ENCODE peak calls at places on chromosomes 7 and 10, in seven cellular contexts. M, D, E, N, L, X and G are unnamed samples. For H3K4me1, the result is how much of the 10 kb centered on the place peaks cover.

GRCh38 chr10:75803816-75804576 is 372.6 kb downstream of the LRMDA start:
- DNase-seq in M (no peak), D (no peak), E (no peak), N (no peak), L (peak), X (peak), G (no peak)

GRCh38 chr10:283916-284356 is 148.7 kb downstream of the ZMYND11 start:
- DNase-seq in M (no peak), D (no peak), E (no peak), N (no peak), L (no peak), X (no peak), G (no peak)

GRCh38 chr10:28147706-28148105 is 148.8 kb upstream of the ODAD2 start:
- DNase-seq in M (no peak), D (no peak), E (no peak), N (no peak), L (no peak), X (no peak), G (no peak)

GRCh38 chr7:88146611-88147010 is 73.2 kb downstream of the SRI start:
- DNase-seq in M (no peak), D (no peak), E (peak), N (no peak), L (no peak), X (no peak), G (no peak)

GRCh38 chr7:22008683-22009082 is 63.0 kb upstream of the CDCA7L start:
- DNase-seq in M (no peak), D (no peak), E (no peak), N (no peak), L (no peak), X (no peak), G (no peak)

GRCh38 chr10:11901454-11902431 is 78.6 kb downstream of the PROSER2 start:
- DNase-seq in M (no peak), D (peak), E (peak), N (peak), L (no peak), X (no peak), G (no peak)

GRCh38 chr10:124196659-124197058 is 103.3 kb upstream of the CHST15 start:
- DNase-seq in M (no peak), D (no peak), E (no peak), N (no peak), L (no peak), X (no peak), G (no peak)

GRCh38 chr10:71427246-71427645 is 30.5 kb downstream of the CDH23 start:
- DNase-seq in M (no peak), D (no peak), E (no peak), N (no peak), L (no peak), X (no peak), G (no peak)

GRCh38 chr7:107792364-107792763 is 10.7 kb downstream of the SLC26A3 start:
- DNase-seq in M (no peak), D (no peak), E (no peak), N (no peak), L (peak), X (no peak), G (no peak)

GRCh38 chr10:11551915-11552602 is 59.4 kb downstream of the USP6NL start:
- DNase-seq in M (no peak), D (no peak), E (peak), N (peak), L (no peak), X (no peak), G (no peak)

GRCh38 chr7:26504417-26504816 is 212.8 kb downstream of the SNX10 start:
- DNase-seq in M (no peak), D (no peak), E (no peak), N (no peak), L (no peak), X (no peak), G (no peak)

GRCh38 chr10:32650246-32650655 is 204.3 kb downstream of the CCDC7 start:
- DNase-seq in M (no peak), D (no peak), E (no peak), N (peak), L (no peak), X (no peak), G (no peak)

GRCh38 chr7:117605712-117606111 is 125.9 kb downstream of the CFTR start:
- DNase-seq in M (no peak), D (no peak), E (no peak), N (no peak), L (no peak), X (no peak), G (no peak)

GRCh38 chr10:132878091-132878729 is 64.2 kb downstream of the CFAP46 start:
- DNase-seq in M (no peak), D (peak), E (no peak), N (peak), L (no peak), X (peak), G (no peak)

GRCh38 chr7:151801782-151802468 is 75.0 kb downstream of the PRKAG2 start:
- DNase-seq in M (no peak), D (peak), E (no peak), N (no peak), L (no peak), X (no peak), G (no peak)

GRCh38 chr10:122127943-122128342 is 139.0 kb downstream of the TACC2 start:
- DNase-seq in M (no peak), D (no peak), E (peak), N (peak), L (no peak), X (peak), G (no peak)

GRCh38 chr7:50069613-50070012 is 23.4 kb downstream of the ZPBP start:
- DNase-seq in M (no peak), D (peak), E (no peak), N (peak), L (no peak), X (no peak), G (peak)

GRCh38 chr7:17095001-17095574 is 203.4 kb upstream of the AHR start:
- DNase-seq in M (no peak), D (no peak), E (no peak), N (peak), L (no peak), X (peak), G (no peak)

GRCh38 chr10:3622845-3623621 is 162.0 kb downstream of the KLF6 start:
- DNase-seq in M (no peak), D (no peak), E (no peak), N (no peak), L (no peak), X (no peak), G (no peak)

GRCh38 chr10:43930243-43930642 is 281.6 kb upstream of the ZNF32 start:
- DNase-seq in M (no peak), D (no peak), E (no peak), N (no peak), L (no peak), X (no peak), G (no peak)

GRCh38 chr10:75987610-75988009 is 556.2 kb downstream of the LRMDA start:
- DNase-seq in M (no peak), D (no peak), E (peak), N (peak), L (no peak), X (no peak), G (no peak)

GRCh38 chr7:156673454-156673853 is 32.9 kb downstream of the RNF32 start:
- DNase-seq in M (peak), D (no peak), E (no peak), N (no peak), L (no peak), X (no peak), G (no peak)

GRCh38 chr10:77090381-77091356 is 546.9 kb downstream of the KCNMA1 start:
- DNase-seq in M (no peak), D (no peak), E (no peak), N (no peak), L (no peak), X (no peak), G (no peak)

GRCh38 chr10:114023198-114023597 is 20.5 kb upstream of the ADRB1 start:
- DNase-seq in M (no peak), D (no peak), E (no peak), N (no peak), L (peak), X (no peak), G (no peak)

GRCh38 chr7:105878746-105879605 is 2.6 kb upstream of the ATXN7L1 start:
- DNase-seq in M (no peak), D (no peak), E (no peak), N (no peak), L (peak), X (no peak), G (no peak)

GRCh38 chr10:48199580-48200377 is 74.7 kb downstream of the FRMPD2 start:
- DNase-seq in M (no peak), D (no peak), E (peak), N (peak), L (no peak), X (no peak), G (no peak)

GRCh38 chr10:71063431-71063830 is 148.9 kb upstream of the UNC5B start:
- DNase-seq in M (no peak), D (peak), E (no peak), N (no peak), L (no peak), X (no peak), G (no peak)

GRCh38 chr10:60733189-60733815 is 45.0 kb upstream of the CDK1 start:
- DNase-seq in M (no peak), D (peak), E (peak), N (peak), L (no peak), X (no peak), G (peak)

GRCh38 chr10:13328126-13328525 is 20.0 kb downstream of the SEPHS1 start:
- DNase-seq in M (no peak), D (no peak), E (no peak), N (no peak), L (no peak), X (no peak), G (no peak)

GRCh38 chr10:88273567-88273966 is 309.6 kb downstream of the RNLS start:
- DNase-seq in M (no peak), D (no peak), E (no peak), N (no peak), L (no peak), X (no peak), G (no peak)

GRCh38 chr10:88270061-88270808 is 312.9 kb downstream of the RNLS start:
- DNase-seq in M (no peak), D (no peak), E (no peak), N (peak), L (no peak), X (no peak), G (no peak)

GRCh38 chr10:88270871-88271713 is 312.0 kb downstream of the RNLS start:
- DNase-seq in M (no peak), D (no peak), E (no peak), N (peak), L (no peak), X (no peak), G (peak)

GRCh38 chr10:88272186-88272585 is 310.9 kb downstream of the RNLS start:
- DNase-seq in M (no peak), D (no peak), E (no peak), N (peak), L (no peak), X (no peak), G (no peak)

DNA sequence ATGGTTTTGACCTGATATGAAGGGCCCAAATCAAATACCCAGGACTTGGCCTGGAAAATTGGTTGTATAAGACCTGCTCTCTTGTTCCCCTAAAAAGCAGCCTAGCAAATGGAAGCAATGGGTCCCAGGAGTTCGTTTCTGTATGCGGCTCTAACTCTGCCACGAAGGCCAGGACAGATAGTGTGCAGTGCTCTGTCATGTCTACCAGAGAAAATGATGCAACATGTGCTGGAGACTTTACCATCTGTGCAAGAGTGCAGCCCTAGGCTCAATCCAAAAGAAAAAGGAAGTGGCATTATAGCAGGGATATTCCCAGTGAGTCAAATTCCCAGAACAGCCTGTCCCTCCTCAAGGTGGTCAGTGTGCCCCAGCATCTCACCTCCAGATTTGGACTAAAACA is 311.4 kb downstream of the RNLS start:
- DNase-seq in M (no peak), D (no peak), E (no peak), N (peak), L (no peak), X (no peak), G (no peak)
- H3K4me1 ChIP-seq in M (under half), D (under half), E (under half), N (under half), L (under half), X (under half), G (under half)

GRCh38 chr10:79129361-79129997 is 60.7 kb downstream of the ZMIZ1 start:
- DNase-seq in M (peak), D (no peak), E (peak), N (peak), L (no peak), X (no peak), G (no peak)
- H3K4me1 ChIP-seq in M (half or more), D (under half), E (half or more), N (under half), L (half or more), X (under half), G (under half)

GRCh38 chr7:36955730-36956129 is 231.4 kb upstream of the AOAH start:
- DNase-seq in M (no peak), D (no peak), E (no peak), N (no peak), L (no peak), X (no peak), G (no peak)

GRCh38 chr7:36960105-36960504 is 235.8 kb upstream of the AOAH start:
- DNase-seq in M (no peak), D (no peak), E (no peak), N (no peak), L (no peak), X (no peak), G (no peak)

GRCh38 chr7:36958094-36958718 is 233.9 kb upstream of the AOAH start:
- DNase-seq in M (no peak), D (no peak), E (no peak), N (no peak), L (no peak), X (no peak), G (no peak)

GRCh38 chr7:36961097-36961496 is 236.8 kb upstream of the AOAH start:
- DNase-seq in M (no peak), D (no peak), E (no peak), N (no peak), L (no peak), X (no peak), G (no peak)

DNA sequence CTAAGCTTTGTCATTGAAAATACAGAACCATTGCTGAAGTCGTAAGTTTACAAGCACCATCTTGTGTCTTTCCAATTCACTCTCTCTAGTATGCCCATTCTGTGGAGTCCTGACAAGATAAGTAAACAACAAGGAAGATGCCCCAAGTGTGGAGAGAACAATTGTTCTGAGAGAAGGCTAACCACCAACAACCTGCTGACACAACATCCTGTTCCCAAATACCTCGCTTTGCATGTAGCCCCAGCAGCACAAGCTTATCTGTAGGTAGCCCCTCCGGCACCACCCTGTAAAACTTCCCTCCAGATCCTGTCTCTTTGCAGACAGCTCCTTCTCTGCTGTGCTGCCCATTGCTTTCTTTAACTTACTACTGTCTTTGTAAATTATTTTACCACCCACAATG is 233.3 kb upstream of the AOAH start:
- DNase-seq in M (no peak), D (no peak), E (no peak), N (no peak), L (no peak), X (no peak), G (no peak)
- H3K4me1 ChIP-seq in M (under half), D (under half), E (under half), N (under half), L (under half), X (under half), G (under half)

DNA sequence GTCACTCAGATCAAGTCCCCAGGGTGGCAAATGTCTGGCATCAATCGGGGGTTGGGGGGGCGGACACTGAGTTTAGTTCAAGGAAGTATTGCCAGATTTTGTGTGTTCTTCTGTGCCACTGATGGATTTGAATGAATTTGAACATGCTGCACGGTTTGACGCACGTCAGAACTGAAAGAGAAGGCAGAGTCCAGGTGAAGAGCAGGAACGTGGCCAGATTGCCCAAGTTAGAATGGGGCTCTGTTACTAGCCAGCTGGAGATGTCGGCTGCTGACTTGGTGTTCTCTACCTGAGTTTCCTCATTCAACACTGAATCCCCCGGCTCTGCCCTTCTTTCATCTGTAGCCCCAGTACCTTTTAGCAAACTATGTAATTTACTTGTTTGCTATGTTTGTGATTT is 180.2 kb downstream of the PRKCQ start:
- DNase-seq in M (no peak), D (no peak), E (no peak), N (no peak), L (no peak), X (no peak), G (no peak)
- H3K4me1 ChIP-seq in M (under half), D (under half), E (under half), N (under half), L (under half), X (under half), G (under half)

GRCh38 chr7:47485640-47486435 is 96.1 kb downstream of the TNS3 start:
- DNase-seq in M (no peak), D (no peak), E (peak), N (peak), L (no peak), X (no peak), G (no peak)
- H3K4me1 ChIP-seq in M (under half), D (under half), E (half or more), N (under half), L (half or more), X (half or more), G (under half)

GRCh38 chr10:31278279-31278941 is 40.6 kb upstream of the ZEB1 start:
- DNase-seq in M (no peak), D (no peak), E (no peak), N (no peak), L (no peak), X (no peak), G (no peak)
- H3K4me1 ChIP-seq in M (under half), D (under half), E (under half), N (under half), L (under half), X (under half), G (under half)